ENCODE peak calls at places on chromosome 7, in seven cellular contexts. F, T, Y, G, I, D and M are unnamed samples.

GRCh38 chr7:2437537-2438148 is 34.2 kb downstream of the CHST12 start:
- DNase-seq in Y (no peak), I (no peak), T (no peak), G (no peak), D (no peak), F (no peak), M (peak)

GRCh38 chr7:5635461-5636445 is 145.7 kb downstream of the RNF216 start:
- DNase-seq in D (peak), T (no peak), F (no peak), Y (no peak), G (no peak), I (no peak), M (no peak)

GRCh38 chr7:33845991-33846509 is 59.3 kb upstream of the BMPER start:
- DNase-seq in F (no peak), T (no peak), Y (peak), D (no peak), G (no peak), I (no peak), M (peak)

GRCh38 chr7:4549681-4550080 is 132.4 kb upstream of the FOXK1 start:
- DNase-seq in F (no peak), G (peak), Y (peak), I (no peak), D (peak), T (no peak), M (peak)

GRCh38 chr7:115008465-115009114 is 86.7 kb downstream of the MDFIC start:
- DNase-seq in Y (peak), D (peak), I (no peak), T (peak), F (no peak), G (peak), M (peak)

GRCh38 chr7:117217636-117218035 is 105.2 kb downstream of the WNT2 start:
- DNase-seq in I (no peak), Y (no peak), F (no peak), T (peak), G (no peak), D (no peak), M (no peak)

GRCh38 chr7:71787513-71787912 is 624.6 kb downstream of the CALN1 start:
- DNase-seq in T (no peak), F (no peak), G (no peak), I (no peak), D (no peak), Y (no peak), M (no peak)

GRCh38 chr7:29265208-29265923 is 70.8 kb downstream of the CHN2 start:
- DNase-seq in Y (no peak), I (no peak), G (no peak), T (no peak), D (no peak), F (no peak), M (peak)

GRCh38 chr7:105141068-105141467 is 127.1 kb downstream of the KMT2E start:
- DNase-seq in I (peak), G (no peak), T (peak), D (no peak), F (no peak), Y (no peak), M (no peak)

GRCh38 chr7:36986429-36987362 is 262.4 kb upstream of the AOAH start:
- DNase-seq in I (peak), D (peak), Y (peak), T (peak), F (no peak), G (peak), M (peak)

GRCh38 chr7:117143580-117143979 is 179.3 kb downstream of the WNT2 start:
- DNase-seq in I (no peak), D (no peak), Y (no peak), T (no peak), F (no peak), G (no peak), M (no peak)

GRCh38 chr7:75575488-75576112 is 83.5 kb downstream of the SPDYE5 start:
- DNase-seq in Y (no peak), G (no peak), I (no peak), T (no peak), F (no peak), D (peak), M (no peak)

GRCh38 chr7:30068117-30068516 is 39.9 kb downstream of the PLEKHA8 start:
- DNase-seq in I (no peak), D (no peak), F (no peak), T (peak), G (no peak), Y (no peak), M (no peak)

GRCh38 chr7:83976302-83976701 is 218.3 kb downstream of the SEMA3A start:
- DNase-seq in G (no peak), F (no peak), I (no peak), Y (no peak), T (no peak), D (no peak), M (no peak)

GRCh38 chr7:80967536-80968297 is 48.9 kb upstream of the SEMA3C start:
- DNase-seq in G (no peak), I (no peak), T (no peak), D (no peak), Y (no peak), F (no peak), M (no peak)

GRCh38 chr7:105429746-105430612 is 41.3 kb upstream of the SRPK2 start:
- DNase-seq in D (no peak), F (no peak), I (no peak), T (peak), Y (no peak), G (peak), M (peak)

DNA sequence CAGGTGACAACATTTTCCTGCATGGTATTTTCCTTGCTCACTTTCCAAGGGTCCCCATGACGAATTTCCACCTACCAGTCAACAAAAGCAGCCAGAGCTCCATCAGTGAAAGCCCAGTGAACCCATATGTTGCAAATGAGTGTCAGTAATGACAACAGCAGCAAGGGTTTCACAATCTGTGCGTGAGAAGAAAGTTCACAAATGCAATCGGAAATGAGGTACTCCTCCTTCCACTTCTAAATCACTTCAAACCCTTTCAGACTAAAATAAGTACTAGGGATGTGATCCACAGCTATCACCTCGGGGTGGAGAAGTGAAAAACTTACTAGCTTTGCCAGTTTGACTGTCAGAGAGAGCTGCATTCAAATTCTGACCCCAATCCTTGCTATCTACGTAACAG is 55.6 kb upstream of the BET1 start:
- DNase-seq in Y (no peak), T (no peak), D (no peak), I (no peak), G (no peak), F (no peak), M (no peak)
- H3K27ac ChIP-seq in Y (no peak), T (no peak), D (no peak), I (no peak), G (no peak), F (no peak), M (no peak)

GRCh38 chr7:143384148-143384547 is 3.0 kb downstream of the ZYX start:
- DNase-seq in G (no peak), I (no peak), T (no peak), F (no peak), Y (no peak), D (no peak), M (no peak)
- H3K27ac ChIP-seq in G (peak), I (peak), T (peak), F (peak), Y (peak), D (no peak), M (peak)

GRCh38 chr7:27138987-27139334 is 4.5 kb downstream of the HOXA5 start:
- DNase-seq in I (no peak), G (no peak), Y (no peak), D (no peak), T (no peak), F (no peak), M (no peak)
- H3K27ac ChIP-seq in I (no peak), G (no peak), Y (no peak), D (no peak), T (peak), F (peak), M (no peak)

GRCh38 chr7:151409555-151410404 is at the start of gene WDR86:
- DNase-seq in G (no peak), D (no peak), I (no peak), T (no peak), F (no peak), Y (no peak), M (no peak)
- H3K27ac ChIP-seq in G (no peak), D (no peak), I (no peak), T (no peak), F (peak), Y (no peak), M (no peak)

DNA sequence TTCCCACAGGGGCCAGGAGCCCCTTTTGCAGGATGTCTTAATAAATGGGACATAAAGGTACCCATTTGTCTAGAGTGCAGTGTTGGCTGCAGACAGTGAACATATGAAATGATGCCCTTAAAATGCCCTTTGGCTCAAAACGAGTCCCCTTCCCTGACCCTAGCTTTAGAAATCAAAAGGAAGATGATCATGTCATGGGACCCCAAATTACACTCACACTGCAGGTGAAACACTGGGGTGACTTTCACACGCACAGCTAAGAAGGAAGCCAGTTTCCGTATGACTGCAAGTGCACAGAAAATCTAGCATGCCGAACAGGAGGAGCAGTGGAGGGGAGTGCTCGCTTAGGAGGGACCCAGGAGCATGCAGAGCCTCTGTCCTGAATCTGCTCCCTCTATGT is 154.5 kb upstream of the KLF14 start:
- DNase-seq in I (no peak), D (no peak), Y (no peak), T (no peak), F (no peak), G (no peak), M (no peak)
- H3K27ac ChIP-seq in I (no peak), D (no peak), Y (peak), T (peak), F (peak), G (no peak), M (no peak)

GRCh38 chr7:16421333-16422099 is at the start of gene CRPPA:
- DNase-seq in D (peak), G (peak), I (no peak), T (no peak), F (no peak), Y (peak), M (peak)
- H3K27ac ChIP-seq in D (peak), G (peak), I (no peak), T (peak), F (peak), Y (peak), M (peak)

GRCh38 chr7:122148081-122148480 is 4.0 kb upstream of the AASS start:
- DNase-seq in Y (no peak), D (no peak), G (no peak), F (no peak), T (no peak), I (no peak), M (no peak)

GRCh38 chr7:122140918-122141317 is 3.1 kb downstream of the AASS start:
- DNase-seq in I (no peak), G (no peak), F (no peak), T (no peak), D (no peak), Y (no peak), M (no peak)

GRCh38 chr7:122145937-122146336 is 1.9 kb upstream of the AASS start:
- DNase-seq in F (no peak), Y (no peak), G (no peak), I (no peak), D (no peak), T (no peak), M (no peak)

GRCh38 chr7:122143376-122143750 is 686 bp downstream of the AASS start:
- DNase-seq in G (peak), Y (peak), F (peak), T (no peak), I (no peak), D (peak), M (peak)

DNA sequence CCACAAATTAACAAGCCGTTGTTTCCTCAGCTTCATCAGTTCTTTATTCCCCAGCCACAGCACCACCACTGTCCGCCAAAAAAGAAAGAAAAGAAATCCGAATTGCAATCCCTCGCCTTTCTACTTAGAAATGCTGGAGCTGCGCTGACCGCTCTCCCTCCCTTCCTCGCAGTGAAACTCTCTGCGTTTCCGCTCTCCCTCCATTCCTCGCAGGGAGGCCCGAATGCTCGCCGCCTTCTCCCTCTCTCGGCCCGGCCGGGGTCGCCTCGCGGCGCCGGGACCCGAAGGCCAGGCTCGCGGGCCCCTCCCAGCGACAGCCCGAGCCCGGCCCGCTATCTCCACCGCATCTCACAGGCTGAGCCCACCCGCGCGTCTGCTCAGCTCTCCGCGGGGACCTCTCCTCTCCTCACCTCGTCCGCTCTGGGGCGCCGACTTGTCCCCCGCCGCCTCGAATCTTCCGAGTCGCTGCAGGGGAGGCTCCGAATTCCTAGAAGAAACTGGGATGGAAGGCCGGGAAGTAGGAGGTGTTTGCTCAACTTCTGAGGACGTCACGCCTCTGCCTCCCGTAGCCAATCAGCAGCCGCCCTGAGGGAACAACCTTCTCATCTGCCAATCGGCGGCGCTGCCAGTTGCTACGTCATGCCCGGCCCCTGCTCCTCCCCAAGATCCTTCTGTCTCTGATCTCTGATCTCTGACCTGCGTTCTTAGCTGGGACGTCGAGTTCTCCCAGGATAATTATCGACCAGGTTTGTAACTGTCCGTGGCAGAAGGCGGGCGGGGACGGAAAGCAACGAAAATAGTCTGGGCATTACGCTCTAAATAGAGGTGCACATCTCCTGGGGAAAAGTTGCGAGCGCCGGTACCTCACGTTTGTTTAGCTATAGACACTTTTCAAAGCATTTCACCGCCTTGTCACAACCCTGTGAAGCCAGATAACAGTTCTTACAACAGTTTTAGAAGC is at the start of gene AASS:
- DNase-seq in G (peak), F (peak), D (peak), Y (peak), T (peak), I (peak), M (peak)
- H3K27ac ChIP-seq in G (peak), F (peak), D (peak), Y (peak), T (peak), I (peak), M (peak)